ENCODE peak calls at places on chromosome 16, in five cellular contexts. One of them, this sample, is unnamed.

GRCh38 chr16:49057391-49057790 is 224.2 kb downstream of the CBLN1 start:
- DNase-seq in endothelial cell of umbilical vein: no peak
- DNase-seq in GM23338: no peak
- DNase-seq in mammary epithelial cell: no peak
- DNase-seq in fibroblast of lung: no peak
- DNase-seq in this sample: no peak

GRCh38 chr16:30766206-30766921 is 4.2 kb downstream of the RNF40 start:
- DNase-seq in mammary epithelial cell: no peak
- DNase-seq in endothelial cell of umbilical vein: no peak
- DNase-seq in GM23338: no peak
- DNase-seq in fibroblast of lung: no peak
- DNase-seq in this sample: no peak

GRCh38 chr16:81443688-81444447 is 740 bp upstream of the CMIP start:
- DNase-seq in fibroblast of lung: no peak
- DNase-seq in endothelial cell of umbilical vein: no peak
- DNase-seq in GM23338: peak; percentile 54
- DNase-seq in mammary epithelial cell: no peak
- DNase-seq in this sample: no peak

GRCh38 chr16:12327971-12328726 is 351.6 kb downstream of the SNX29 start:
- DNase-seq in endothelial cell of umbilical vein: no peak
- DNase-seq in mammary epithelial cell: no peak
- DNase-seq in GM23338: no peak
- DNase-seq in fibroblast of lung: no peak
- DNase-seq in this sample: no peak

GRCh38 chr16:22324787-22325597 is 27.8 kb downstream of the POLR3E start:
- DNase-seq in GM23338: no peak
- DNase-seq in endothelial cell of umbilical vein: no peak
- DNase-seq in mammary epithelial cell: peak; percentile 11
- DNase-seq in fibroblast of lung: no peak
- DNase-seq in this sample: no peak

GRCh38 chr16:69858196-69859104 is 92.7 kb upstream of the CLEC18A start:
- DNase-seq in mammary epithelial cell: no peak
- DNase-seq in endothelial cell of umbilical vein: no peak
- DNase-seq in fibroblast of lung: no peak
- DNase-seq in GM23338: peak; percentile 39
- DNase-seq in this sample: no peak

GRCh38 chr16:87075319-87075860 is 241.8 kb downstream of the C16orf95 start:
- DNase-seq in mammary epithelial cell: no peak
- DNase-seq in endothelial cell of umbilical vein: no peak
- DNase-seq in GM23338: no peak
- DNase-seq in fibroblast of lung: no peak
- DNase-seq in this sample: no peak

GRCh38 chr16:79369796-79370195 is 230.7 kb downstream of the MAF start:
- DNase-seq in fibroblast of lung: peak; percentile 2
- DNase-seq in mammary epithelial cell: no peak
- DNase-seq in endothelial cell of umbilical vein: no peak
- DNase-seq in GM23338: no peak
- DNase-seq in this sample: no peak

GRCh38 chr16:63720848-63721247 is 1401.0 kb downstream of the CDH11 start:
- DNase-seq in GM23338: no peak
- DNase-seq in mammary epithelial cell: no peak
- DNase-seq in fibroblast of lung: no peak
- DNase-seq in endothelial cell of umbilical vein: no peak
- DNase-seq in this sample: no peak

GRCh38 chr16:55120408-55120807 is 189.7 kb downstream of the IRX5 start:
- DNase-seq in GM23338: peak; percentile 27
- DNase-seq in fibroblast of lung: no peak
- DNase-seq in endothelial cell of umbilical vein: no peak
- DNase-seq in mammary epithelial cell: peak; percentile 16
- DNase-seq in this sample: no peak

GRCh38 chr16:1818204-1818872 is 8.3 kb downstream of the HAGH start:
- DNase-seq in endothelial cell of umbilical vein: no peak
- DNase-seq in GM23338: no peak
- DNase-seq in mammary epithelial cell: no peak
- DNase-seq in fibroblast of lung: no peak
- DNase-seq in this sample: no peak

GRCh38 chr16:66116163-66116792 is 250.2 kb upstream of the CDH5 start:
- DNase-seq in fibroblast of lung: peak; percentile 25
- DNase-seq in endothelial cell of umbilical vein: no peak
- DNase-seq in GM23338: no peak
- DNase-seq in mammary epithelial cell: peak; percentile 23
- DNase-seq in this sample: peak; percentile 64

GRCh38 chr16:73037331-73037745 is 10.6 kb downstream of the ZFHX3 start:
- DNase-seq in fibroblast of lung: no peak
- DNase-seq in endothelial cell of umbilical vein: no peak
- DNase-seq in GM23338: no peak
- DNase-seq in mammary epithelial cell: no peak
- DNase-seq in this sample: no peak

GRCh38 chr16:67163903-67164558 is 514 bp upstream of the HSF4 start:
- DNase-seq in fibroblast of lung: peak; percentile 57
- DNase-seq in GM23338: peak; percentile 59
- DNase-seq in endothelial cell of umbilical vein: no peak
- DNase-seq in mammary epithelial cell: no peak
- DNase-seq in this sample: no peak

GRCh38 chr16:1510941-1511351 is 17.8 kb downstream of the TELO2 start:
- DNase-seq in fibroblast of lung: no peak
- DNase-seq in GM23338: peak; percentile 50
- DNase-seq in mammary epithelial cell: no peak
- DNase-seq in endothelial cell of umbilical vein: no peak
- DNase-seq in this sample: no peak

GRCh38 chr16:20937736-20938135 is 37.2 kb downstream of the LYRM1 start:
- DNase-seq in endothelial cell of umbilical vein: no peak
- DNase-seq in GM23338: no peak
- DNase-seq in fibroblast of lung: no peak
- DNase-seq in mammary epithelial cell: no peak
- DNase-seq in this sample: no peak

GRCh38 chr16:66205287-66206167 is 161.0 kb upstream of the CDH5 start:
- DNase-seq in fibroblast of lung: peak; percentile 22
- DNase-seq in mammary epithelial cell: no peak
- DNase-seq in endothelial cell of umbilical vein: no peak
- DNase-seq in GM23338: no peak
- DNase-seq in this sample: no peak

GRCh38 chr16:29820730-29821662 is 734 bp downstream of the MVP start:
- DNase-seq in mammary epithelial cell: peak; percentile 55
- DNase-seq in GM23338: no peak
- DNase-seq in endothelial cell of umbilical vein: no peak
- DNase-seq in fibroblast of lung: no peak
- DNase-seq in this sample: no peak

GRCh38 chr16:28187595-28188004 is 24.2 kb downstream of the XPO6 start:
- DNase-seq in fibroblast of lung: no peak
- DNase-seq in GM23338: no peak
- DNase-seq in mammary epithelial cell: no peak
- DNase-seq in endothelial cell of umbilical vein: no peak
- DNase-seq in this sample: no peak
- H3K4me2 ChIP-seq in fibroblast of lung: no peak overlapping the region
- H3K4me2 ChIP-seq in GM23338: no peak overlapping the region
- H3K4me2 ChIP-seq in mammary epithelial cell: no peak overlapping the region
- H3K4me2 ChIP-seq in endothelial cell of umbilical vein: no peak overlapping the region
- H3K4me2 ChIP-seq in this sample: no peak overlapping the region

DNA sequence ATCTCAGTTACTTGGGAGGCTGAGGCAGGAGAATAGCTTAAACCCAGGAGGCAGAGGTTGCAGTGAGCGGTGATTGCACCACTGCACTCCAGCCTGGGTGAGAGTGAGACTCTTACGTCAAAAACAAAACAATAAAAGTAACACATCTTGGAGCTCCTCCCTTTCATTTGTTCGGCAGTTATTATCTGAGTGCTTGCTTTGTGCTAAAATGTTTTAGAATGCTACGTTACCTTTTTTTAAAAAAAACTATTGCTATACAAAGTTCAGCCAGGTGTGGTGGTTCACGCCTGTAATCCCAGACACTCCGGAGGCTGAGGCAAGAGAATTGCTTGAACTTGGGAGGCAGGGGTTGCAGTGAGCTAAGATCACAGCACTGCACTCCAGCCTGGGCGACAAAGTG is 15.8 kb downstream of the IST1 start:
- DNase-seq in endothelial cell of umbilical vein: no peak
- DNase-seq in GM23338: no peak
- DNase-seq in mammary epithelial cell: no peak
- DNase-seq in fibroblast of lung: no peak
- DNase-seq in this sample: no peak
- H3K4me1 ChIP-seq in endothelial cell of umbilical vein: peaks cover 19% of the 10 kb centered on the region
- H3K4me1 ChIP-seq in GM23338: peaks cover 9% of the 10 kb centered on the region
- H3K4me1 ChIP-seq in mammary epithelial cell: no peaks in the 10 kb centered on the region
- H3K4me1 ChIP-seq in fibroblast of lung: no peaks in the 10 kb centered on the region
- H3K4me1 ChIP-seq in this sample: peaks cover 5% of the 10 kb centered on the region

GRCh38 chr16:84847554-84848415 is 28.0 kb downstream of the CRISPLD2 start:
- DNase-seq in GM23338: no peak
- DNase-seq in fibroblast of lung: no peak
- DNase-seq in endothelial cell of umbilical vein: no peak
- DNase-seq in mammary epithelial cell: no peak
- DNase-seq in this sample: no peak

GRCh38 chr16:84850714-84851113 is 30.9 kb downstream of the CRISPLD2 start:
- DNase-seq in mammary epithelial cell: no peak
- DNase-seq in GM23338: no peak
- DNase-seq in fibroblast of lung: no peak
- DNase-seq in endothelial cell of umbilical vein: no peak
- DNase-seq in this sample: no peak

GRCh38 chr16:84851192-84852127 is 31.7 kb downstream of the CRISPLD2 start:
- DNase-seq in GM23338: no peak
- DNase-seq in mammary epithelial cell: peak; percentile 93
- DNase-seq in fibroblast of lung: peak; percentile 96
- DNase-seq in endothelial cell of umbilical vein: no peak
- DNase-seq in this sample: peak; percentile 98

GRCh38 chr16:84848991-84849634 is 29.3 kb downstream of the CRISPLD2 start:
- DNase-seq in fibroblast of lung: no peak
- DNase-seq in mammary epithelial cell: no peak
- DNase-seq in GM23338: peak; percentile 44
- DNase-seq in endothelial cell of umbilical vein: no peak
- DNase-seq in this sample: no peak

GRCh38 chr16:84849751-84850150 is 30.0 kb downstream of the CRISPLD2 start:
- DNase-seq in fibroblast of lung: no peak
- DNase-seq in mammary epithelial cell: no peak
- DNase-seq in endothelial cell of umbilical vein: no peak
- DNase-seq in GM23338: no peak
- DNase-seq in this sample: no peak
- H3K36me3 ChIP-seq in fibroblast of lung: peaks cover 6% of the 10 kb centered on the region
- H3K36me3 ChIP-seq in mammary epithelial cell: no peaks in the 10 kb centered on the region
- H3K36me3 ChIP-seq in endothelial cell of umbilical vein: no peaks in the 10 kb centered on the region
- H3K36me3 ChIP-seq in GM23338: no peaks in the 10 kb centered on the region
- H3K36me3 ChIP-seq in this sample: no peaks in the 10 kb centered on the region

GRCh38 chr16:4408323-4408690 is 8.1 kb downstream of the CORO7 start:
- DNase-seq in GM23338: no peak
- DNase-seq in fibroblast of lung: no peak
- DNase-seq in endothelial cell of umbilical vein: peak; percentile 36
- DNase-seq in mammary epithelial cell: no peak
- DNase-seq in this sample: no peak
- H3K4me2 ChIP-seq in GM23338: no peak overlapping the region
- H3K4me2 ChIP-seq in fibroblast of lung: peak overlapping the region; percentile 54
- H3K4me2 ChIP-seq in endothelial cell of umbilical vein: peak overlapping the region; percentile 17
- H3K4me2 ChIP-seq in mammary epithelial cell: no peak overlapping the region
- H3K4me2 ChIP-seq in this sample: peak overlapping the region; percentile 61

GRCh38 chr16:84288902-84289301 is 5.8 kb upstream of the WFDC1 start:
- DNase-seq in mammary epithelial cell: no peak
- DNase-seq in endothelial cell of umbilical vein: no peak
- DNase-seq in fibroblast of lung: no peak
- DNase-seq in GM23338: no peak
- DNase-seq in this sample: no peak
- H3K4me1 ChIP-seq in mammary epithelial cell: peaks cover 5% of the 10 kb centered on the region
- H3K4me1 ChIP-seq in endothelial cell of umbilical vein: no peaks in the 10 kb centered on the region
- H3K4me1 ChIP-seq in fibroblast of lung: peaks cover 7% of the 10 kb centered on the region
- H3K4me1 ChIP-seq in GM23338: peaks cover 17% of the 10 kb centered on the region
- H3K4me1 ChIP-seq in this sample: no peaks in the 10 kb centered on the region

GRCh38 chr16:3548445-3548844 is 28.8 kb downstream of the NLRC3 start:
- DNase-seq in endothelial cell of umbilical vein: no peak
- DNase-seq in GM23338: no peak
- DNase-seq in fibroblast of lung: no peak
- DNase-seq in mammary epithelial cell: no peak
- DNase-seq in this sample: no peak
- H3K36me3 ChIP-seq in endothelial cell of umbilical vein: no peaks in the 10 kb centered on the region
- H3K36me3 ChIP-seq in GM23338: no peaks in the 10 kb centered on the region
- H3K36me3 ChIP-seq in fibroblast of lung: no peaks in the 10 kb centered on the region
- H3K36me3 ChIP-seq in mammary epithelial cell: no peaks in the 10 kb centered on the region
- H3K36me3 ChIP-seq in this sample: no peaks in the 10 kb centered on the region

GRCh38 chr16:57159447-57159846 is 26.4 kb downstream of the PSME3IP1 start:
- DNase-seq in GM23338: peak; percentile 52
- DNase-seq in mammary epithelial cell: no peak
- DNase-seq in fibroblast of lung: no peak
- DNase-seq in endothelial cell of umbilical vein: no peak
- DNase-seq in this sample: no peak
- H3K4me2 ChIP-seq in GM23338: peak overlapping the region; percentile 39
- H3K4me2 ChIP-seq in mammary epithelial cell: no peak overlapping the region
- H3K4me2 ChIP-seq in fibroblast of lung: no peak overlapping the region
- H3K4me2 ChIP-seq in endothelial cell of umbilical vein: no peak overlapping the region
- H3K4me2 ChIP-seq in this sample: no peak overlapping the region